ENCODE peak calls at places on chromosomes 16 and 17, in eight cellular contexts. P is tibial artery; T is T-helper 9 cell; A is T-helper 22 cell; Q is GM23248; V is stimulated activated CD4-positive, alpha-beta T cell treated with anti-CD3 and anti-CD28 coated beads, Interleukin-4, amount 100 ng/mL, for 1 hour; X is upper lobe of right lung; O is KBM-7. M is an unnamed sample.

GRCh38 chr16:85446846-85447656 is 166.1 kb upstream of the GSE1 start:
- DNase-seq in X (no peak), T (no peak), Q (no peak), O (no peak), A (no peak), P (no peak), V (no peak), M (no peak)

GRCh38 chr16:2842340-2843000 is 12.4 kb downstream of the ZG16B start:
- DNase-seq in Q (peak; percentile 32), O (peak; percentile 66), A (peak; percentile 8), X (peak; percentile 80), V (peak; percentile 85), P (peak; percentile 59), T (peak; percentile 54), M (peak; percentile 34)

GRCh38 chr17:43702636-43703035 is 40.9 kb upstream of the MEOX1 start:
- DNase-seq in T (no peak), X (no peak), Q (peak; percentile 19), O (peak; percentile 72), P (no peak), A (no peak), V (peak; percentile 7), M (no peak)

GRCh38 chr17:17570798-17571716 is 20.5 kb downstream of the PEMT start:
- DNase-seq in P (no peak), X (no peak), V (no peak), O (no peak), T (no peak), Q (no peak), A (no peak), M (no peak)

GRCh38 chr17:79188048-79188447 is 113.4 kb downstream of the ENGASE start:
- DNase-seq in X (no peak), V (no peak), T (no peak), A (no peak), P (no peak), O (peak; percentile 27), Q (peak; percentile 54), M (peak; percentile 14)

GRCh38 chr16:85056211-85056748 is 28.7 kb downstream of the KIAA0513 start:
- DNase-seq in Q (peak; percentile 46), V (no peak), A (no peak), O (no peak), X (no peak), P (no peak), T (no peak), M (peak; percentile 9)

GRCh38 chr16:83110221-83110768 is 483.5 kb downstream of the CDH13 start:
- DNase-seq in O (no peak), V (no peak), Q (peak; percentile 39), T (no peak), X (no peak), P (no peak), A (no peak), M (no peak)

GRCh38 chr16:825298-826061 is 24.9 kb upstream of the GNG13 start:
- DNase-seq in A (no peak), O (no peak), V (no peak), T (no peak), P (no peak), X (no peak), Q (peak; percentile 59), M (peak; percentile 69)

GRCh38 chr17:58601976-58602375 is 87.5 kb upstream of the MTMR4 start:
- DNase-seq in T (no peak), Q (no peak), X (no peak), V (no peak), A (no peak), P (no peak), O (no peak), M (no peak)

GRCh38 chr17:53896047-53896446 is 73.3 kb downstream of the KIF2B start:
- DNase-seq in X (no peak), O (no peak), A (no peak), P (no peak), V (no peak), T (no peak), Q (no peak), M (no peak)

GRCh38 chr16:81641403-81642106 is 137.5 kb upstream of the PLCG2 start:
- DNase-seq in Q (no peak), A (no peak), V (no peak), O (no peak), P (no peak), T (no peak), X (no peak), M (no peak)

GRCh38 chr17:39547713-39548478 is 59.8 kb downstream of the NEUROD2 start:
- DNase-seq in O (peak; percentile 80), P (peak; percentile 78), T (peak; percentile 76), Q (peak; percentile 47), X (peak; percentile 78), V (peak; percentile 78), A (peak; percentile 28), M (peak; percentile 73)

GRCh38 chr16:77993111-77993571 is 29.2 kb upstream of the CLEC3A start:
- DNase-seq in X (no peak), A (no peak), Q (peak; percentile 79), V (no peak), P (no peak), O (no peak), T (no peak), M (no peak)

GRCh38 chr16:80932725-80933124 is 74.0 kb downstream of the CMC2 start:
- DNase-seq in X (no peak), A (no peak), O (no peak), Q (peak; percentile 84), P (peak; percentile 80), T (no peak), V (no peak), M (peak; percentile 90)

GRCh38 chr17:81345211-81346089 is 49.8 kb upstream of the BAHCC1 start:
- DNase-seq in A (peak; percentile 19), V (peak; percentile 46), X (peak; percentile 97), O (peak; percentile 82), T (peak; percentile 31), P (peak; percentile 94), Q (peak; percentile 98), M (peak; percentile 93)

GRCh38 chr17:30005709-30006320 is 64.4 kb downstream of the EFCAB5 start:
- DNase-seq in X (no peak), Q (peak; percentile 14), O (no peak), T (no peak), V (no peak), A (no peak), P (no peak), M (peak; percentile 23)

GRCh38 chr16:63744077-63744874 is 1377.6 kb downstream of the CDH11 start:
- DNase-seq in Q (no peak), T (no peak), P (no peak), A (no peak), O (no peak), X (no peak), V (no peak), M (no peak)

GRCh38 chr16:23597003-23597756 is 1.1 kb upstream of the NDUFAB1 start:
- DNase-seq in T (no peak), X (no peak), O (peak; percentile 73), P (no peak), V (no peak), A (no peak), Q (peak; percentile 26), M (no peak)

GRCh38 chr17:29697371-29697770 is 74.7 kb upstream of the CORO6 start:
- DNase-seq in V (no peak), O (no peak), Q (no peak), X (no peak), P (no peak), A (no peak), T (no peak), M (no peak)

GRCh38 chr17:77471984-77472836 is 331.4 kb downstream of the SEC14L1 start:
- DNase-seq in T (no peak), O (peak; percentile 26), Q (peak; percentile 64), P (no peak), A (no peak), V (no peak), X (peak; percentile 79), M (peak; percentile 91)

GRCh38 chr17:35895602-35896001 is 15.4 kb upstream of the CCL5 start:
- DNase-seq in X (no peak), P (no peak), V (no peak), Q (peak; percentile 35), A (no peak), T (no peak), O (no peak), M (peak; percentile 7)

GRCh38 chr17:44119062-44119461 is 4.4 kb downstream of the HDAC5 start:
- DNase-seq in T (no peak), A (no peak), V (no peak), O (no peak), P (no peak), X (no peak), Q (no peak), M (no peak)

GRCh38 chr16:53209489-53209888 is 154.7 kb downstream of the CHD9 start:
- DNase-seq in Q (peak; percentile 23), X (no peak), O (no peak), V (no peak), P (no peak), T (no peak), A (no peak), M (no peak)

GRCh38 chr17:38572665-38573365 is 32.9 kb downstream of the SRCIN1 start:
- DNase-seq in Q (peak; percentile 26), O (peak; percentile 23), V (peak; percentile 13), A (no peak), T (no peak), X (no peak), P (no peak), M (peak; percentile 44)

GRCh38 chr17:6161456-6161855 is 91.3 kb downstream of the WSCD1 start:
- DNase-seq in O (no peak), A (no peak), P (no peak), Q (no peak), X (no peak), V (no peak), T (no peak), M (no peak)

GRCh38 chr16:62967606-62968005 is 931.4 kb upstream of the CDH8 start:
- DNase-seq in Q (no peak), P (no peak), X (no peak), T (no peak), V (no peak), O (no peak), A (no peak), M (no peak)

GRCh38 chr16:57802635-57803412 is 533 bp upstream of the KIFC3 start:
- DNase-seq in V (no peak), T (no peak), O (peak; percentile 48), Q (no peak), X (no peak), P (no peak), A (no peak), M (no peak)

M was measured in adipocyte.